ENCODE peak calls at places on chromosomes 2 and 18, in six cellular contexts. One of them, this sample, is unnamed.

GRCh38 chr2:171244466-171244969 is 83.8 kb upstream of the TLK1 start:
- DNase-seq in activated gamma-delta T cell treated with anti-CD3 and anti-CD28 coated beads, Interleukin-2, amount 50 U/mL, for 16 hours: no peak
- DNase-seq in GM13976: no peak
- DNase-seq in cardiac fibroblast: peak
- DNase-seq in stimulated activated CD8-positive, alpha-beta memory T cell treated with anti-CD3 and anti-CD28 coated beads, Interleukin-4, amount 100 ng/mL, for 4 hours: no peak
- DNase-seq in thyroid gland: no peak
- DNase-seq in this sample: peak

GRCh38 chr18:10119991-10120390 is 206.2 kb downstream of the VAPA start:
- DNase-seq in thyroid gland: no peak
- DNase-seq in GM13976: no peak
- DNase-seq in activated gamma-delta T cell treated with anti-CD3 and anti-CD28 coated beads, Interleukin-2, amount 50 U/mL, for 16 hours: no peak
- DNase-seq in cardiac fibroblast: no peak
- DNase-seq in stimulated activated CD8-positive, alpha-beta memory T cell treated with anti-CD3 and anti-CD28 coated beads, Interleukin-4, amount 100 ng/mL, for 4 hours: no peak
- DNase-seq in this sample: no peak

GRCh38 chr2:140473851-140474250 is 1657.0 kb downstream of the LRP1B start:
- DNase-seq in GM13976: no peak
- DNase-seq in cardiac fibroblast: no peak
- DNase-seq in stimulated activated CD8-positive, alpha-beta memory T cell treated with anti-CD3 and anti-CD28 coated beads, Interleukin-4, amount 100 ng/mL, for 4 hours: no peak
- DNase-seq in thyroid gland: no peak
- DNase-seq in activated gamma-delta T cell treated with anti-CD3 and anti-CD28 coated beads, Interleukin-2, amount 50 U/mL, for 16 hours: no peak
- DNase-seq in this sample: no peak

GRCh38 chr18:12838178-12838634 is 45.8 kb downstream of the PTPN2 start:
- DNase-seq in stimulated activated CD8-positive, alpha-beta memory T cell treated with anti-CD3 and anti-CD28 coated beads, Interleukin-4, amount 100 ng/mL, for 4 hours: no peak
- DNase-seq in thyroid gland: no peak
- DNase-seq in GM13976: no peak
- DNase-seq in cardiac fibroblast: peak
- DNase-seq in activated gamma-delta T cell treated with anti-CD3 and anti-CD28 coated beads, Interleukin-2, amount 50 U/mL, for 16 hours: no peak
- DNase-seq in this sample: peak

GRCh38 chr2:234919711-234920110 is 32.1 kb upstream of the SH3BP4 start:
- DNase-seq in activated gamma-delta T cell treated with anti-CD3 and anti-CD28 coated beads, Interleukin-2, amount 50 U/mL, for 16 hours: no peak
- DNase-seq in GM13976: no peak
- DNase-seq in cardiac fibroblast: no peak
- DNase-seq in stimulated activated CD8-positive, alpha-beta memory T cell treated with anti-CD3 and anti-CD28 coated beads, Interleukin-4, amount 100 ng/mL, for 4 hours: no peak
- DNase-seq in thyroid gland: no peak
- DNase-seq in this sample: no peak

GRCh38 chr2:120776649-120777048 is 41.0 kb downstream of the GLI2 start:
- DNase-seq in thyroid gland: no peak
- DNase-seq in stimulated activated CD8-positive, alpha-beta memory T cell treated with anti-CD3 and anti-CD28 coated beads, Interleukin-4, amount 100 ng/mL, for 4 hours: no peak
- DNase-seq in GM13976: no peak
- DNase-seq in activated gamma-delta T cell treated with anti-CD3 and anti-CD28 coated beads, Interleukin-2, amount 50 U/mL, for 16 hours: no peak
- DNase-seq in cardiac fibroblast: no peak
- DNase-seq in this sample: no peak

GRCh38 chr2:158457826-158458616 is 1.3 kb downstream of the PKP4 start:
- DNase-seq in stimulated activated CD8-positive, alpha-beta memory T cell treated with anti-CD3 and anti-CD28 coated beads, Interleukin-4, amount 100 ng/mL, for 4 hours: peak
- DNase-seq in activated gamma-delta T cell treated with anti-CD3 and anti-CD28 coated beads, Interleukin-2, amount 50 U/mL, for 16 hours: peak
- DNase-seq in GM13976: no peak
- DNase-seq in cardiac fibroblast: peak
- DNase-seq in thyroid gland: peak
- DNase-seq in this sample: peak

GRCh38 chr2:159262226-159262625 is 24.3 kb downstream of the WDSUB1 start:
- DNase-seq in thyroid gland: no peak
- DNase-seq in GM13976: no peak
- DNase-seq in stimulated activated CD8-positive, alpha-beta memory T cell treated with anti-CD3 and anti-CD28 coated beads, Interleukin-4, amount 100 ng/mL, for 4 hours: no peak
- DNase-seq in cardiac fibroblast: no peak
- DNase-seq in activated gamma-delta T cell treated with anti-CD3 and anti-CD28 coated beads, Interleukin-2, amount 50 U/mL, for 16 hours: no peak
- DNase-seq in this sample: no peak

GRCh38 chr2:41791523-41791922 is 256.3 kb upstream of the PKDCC start:
- DNase-seq in thyroid gland: peak
- DNase-seq in cardiac fibroblast: peak
- DNase-seq in GM13976: peak
- DNase-seq in activated gamma-delta T cell treated with anti-CD3 and anti-CD28 coated beads, Interleukin-2, amount 50 U/mL, for 16 hours: no peak
- DNase-seq in stimulated activated CD8-positive, alpha-beta memory T cell treated with anti-CD3 and anti-CD28 coated beads, Interleukin-4, amount 100 ng/mL, for 4 hours: no peak
- DNase-seq in this sample: peak

GRCh38 chr2:33765122-33765521 is 166.0 kb upstream of the FAM98A start:
- DNase-seq in GM13976: no peak
- DNase-seq in thyroid gland: no peak
- DNase-seq in stimulated activated CD8-positive, alpha-beta memory T cell treated with anti-CD3 and anti-CD28 coated beads, Interleukin-4, amount 100 ng/mL, for 4 hours: no peak
- DNase-seq in activated gamma-delta T cell treated with anti-CD3 and anti-CD28 coated beads, Interleukin-2, amount 50 U/mL, for 16 hours: no peak
- DNase-seq in cardiac fibroblast: no peak
- DNase-seq in this sample: no peak

GRCh38 chr18:57807336-57808117 is 4.4 kb upstream of the ATP8B1 start:
- DNase-seq in thyroid gland: no peak
- DNase-seq in stimulated activated CD8-positive, alpha-beta memory T cell treated with anti-CD3 and anti-CD28 coated beads, Interleukin-4, amount 100 ng/mL, for 4 hours: no peak
- DNase-seq in GM13976: no peak
- DNase-seq in activated gamma-delta T cell treated with anti-CD3 and anti-CD28 coated beads, Interleukin-2, amount 50 U/mL, for 16 hours: no peak
- DNase-seq in cardiac fibroblast: peak
- DNase-seq in this sample: no peak

GRCh38 chr2:219286436-219287115 is 7.4 kb downstream of the DNAJB2 start:
- DNase-seq in GM13976: peak
- DNase-seq in activated gamma-delta T cell treated with anti-CD3 and anti-CD28 coated beads, Interleukin-2, amount 50 U/mL, for 16 hours: no peak
- DNase-seq in cardiac fibroblast: peak
- DNase-seq in stimulated activated CD8-positive, alpha-beta memory T cell treated with anti-CD3 and anti-CD28 coated beads, Interleukin-4, amount 100 ng/mL, for 4 hours: no peak
- DNase-seq in thyroid gland: no peak
- DNase-seq in this sample: peak

GRCh38 chr2:55888941-55889340 is 34.6 kb downstream of the EFEMP1 start:
- DNase-seq in stimulated activated CD8-positive, alpha-beta memory T cell treated with anti-CD3 and anti-CD28 coated beads, Interleukin-4, amount 100 ng/mL, for 4 hours: no peak
- DNase-seq in GM13976: no peak
- DNase-seq in thyroid gland: no peak
- DNase-seq in activated gamma-delta T cell treated with anti-CD3 and anti-CD28 coated beads, Interleukin-2, amount 50 U/mL, for 16 hours: no peak
- DNase-seq in cardiac fibroblast: peak
- DNase-seq in this sample: peak

GRCh38 chr2:56167616-56168015 is 16.2 kb upstream of the CCDC85A start:
- DNase-seq in activated gamma-delta T cell treated with anti-CD3 and anti-CD28 coated beads, Interleukin-2, amount 50 U/mL, for 16 hours: no peak
- DNase-seq in stimulated activated CD8-positive, alpha-beta memory T cell treated with anti-CD3 and anti-CD28 coated beads, Interleukin-4, amount 100 ng/mL, for 4 hours: no peak
- DNase-seq in thyroid gland: no peak
- DNase-seq in cardiac fibroblast: no peak
- DNase-seq in GM13976: no peak
- DNase-seq in this sample: peak

GRCh38 chr18:43068781-43069180 is 46.7 kb downstream of the RIT2 start:
- DNase-seq in cardiac fibroblast: no peak
- DNase-seq in stimulated activated CD8-positive, alpha-beta memory T cell treated with anti-CD3 and anti-CD28 coated beads, Interleukin-4, amount 100 ng/mL, for 4 hours: no peak
- DNase-seq in thyroid gland: no peak
- DNase-seq in activated gamma-delta T cell treated with anti-CD3 and anti-CD28 coated beads, Interleukin-2, amount 50 U/mL, for 16 hours: no peak
- DNase-seq in GM13976: no peak
- DNase-seq in this sample: no peak

GRCh38 chr2:142868281-142868762 is 9.1 kb upstream of the KYNU start:
- DNase-seq in stimulated activated CD8-positive, alpha-beta memory T cell treated with anti-CD3 and anti-CD28 coated beads, Interleukin-4, amount 100 ng/mL, for 4 hours: no peak
- DNase-seq in cardiac fibroblast: no peak
- DNase-seq in GM13976: no peak
- DNase-seq in thyroid gland: peak
- DNase-seq in activated gamma-delta T cell treated with anti-CD3 and anti-CD28 coated beads, Interleukin-2, amount 50 U/mL, for 16 hours: no peak
- DNase-seq in this sample: peak

GRCh38 chr2:11292464-11293255 is 51.8 kb downstream of the ROCK2 start:
- DNase-seq in stimulated activated CD8-positive, alpha-beta memory T cell treated with anti-CD3 and anti-CD28 coated beads, Interleukin-4, amount 100 ng/mL, for 4 hours: no peak
- DNase-seq in GM13976: no peak
- DNase-seq in activated gamma-delta T cell treated with anti-CD3 and anti-CD28 coated beads, Interleukin-2, amount 50 U/mL, for 16 hours: no peak
- DNase-seq in thyroid gland: no peak
- DNase-seq in cardiac fibroblast: peak
- DNase-seq in this sample: peak

This sample was measured in MCF 10A.